ENCODE peak calls at places on chromosomes 1 and 21, in ten cellular contexts. S, X, F, J, D, A, I, M, V and P are unnamed samples. For H3K9me3 and H3K27me3, the result is how much of the 10 kb centered on the place peaks cover.

GRCh38 chr1:211705439-211706205 is 30.2 kb upstream of the NEK2 start:
- DNase-seq in S (no peak), X (no peak), F (no peak), J (peak), D (no peak), A (no peak), I (no peak), M (no peak), V (no peak), P (no peak)

GRCh38 chr1:12142891-12143630 is 23.7 kb upstream of the TNFRSF1B start:
- DNase-seq in S (no peak), X (no peak), F (no peak), J (no peak), D (peak), A (no peak), I (peak), M (peak), V (no peak), P (no peak)

GRCh38 chr1:111948209-111949131 is 41.0 kb downstream of the KCND3 start:
- DNase-seq in S (no peak), X (no peak), F (no peak), J (peak), D (peak), A (no peak), I (peak), M (no peak), V (no peak), P (peak)

GRCh38 chr1:93976291-93976690 is 67.1 kb upstream of the GCLM start:
- DNase-seq in S (no peak), X (no peak), F (no peak), J (no peak), D (no peak), A (no peak), I (no peak), M (no peak), V (no peak), P (no peak)

GRCh38 chr1:172360511-172360910 is 60.0 kb upstream of the C1orf105 start:
- DNase-seq in S (no peak), X (no peak), F (peak), J (peak), D (no peak), A (no peak), I (no peak), M (no peak), V (no peak), P (no peak)

GRCh38 chr1:201736707-201737320 is 92.1 kb upstream of the IPO9 start:
- DNase-seq in S (no peak), X (no peak), F (no peak), J (no peak), D (no peak), A (no peak), I (no peak), M (no peak), V (no peak), P (no peak)

GRCh38 chr21:46627726-46628125 is 7.7 kb upstream of the PRMT2 start:
- DNase-seq in S (no peak), X (no peak), F (no peak), J (no peak), D (no peak), A (no peak), I (no peak), M (no peak), V (no peak), P (no peak)

GRCh38 chr1:224175615-224176014 is 7.4 kb upstream of the DEGS1 start:
- DNase-seq in S (no peak), X (no peak), F (no peak), J (peak), D (no peak), A (no peak), I (peak), M (no peak), V (no peak), P (no peak)

DNA sequence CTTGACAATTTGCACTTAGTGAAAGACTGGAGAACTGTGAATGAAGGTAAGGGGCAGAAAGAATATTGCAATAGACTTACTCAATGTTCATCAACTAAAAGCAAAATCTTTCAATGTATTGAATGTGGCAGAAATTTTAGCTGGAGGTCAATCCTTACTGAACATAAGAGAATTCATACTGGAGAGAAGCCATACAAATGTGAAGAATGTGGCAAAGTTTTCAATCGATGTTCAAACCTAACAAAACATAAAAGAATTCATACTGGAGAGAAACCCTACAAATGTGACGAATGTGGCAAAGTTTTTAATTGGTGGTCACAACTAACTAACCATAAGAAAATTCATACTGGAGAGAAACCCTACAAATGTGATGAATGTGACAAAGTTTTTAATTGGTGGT is 80.7 kb downstream of the JMJD4 start:
- DNase-seq in S (no peak), X (no peak), F (no peak), J (no peak), D (no peak), A (no peak), I (no peak), M (no peak), V (no peak), P (no peak)
- H3K9me3 ChIP-seq in S (half or more), X (half or more), F (half or more), J (under half), D (half or more), A (half or more), I (half or more), M (half or more), V (half or more), P (half or more)

DNA sequence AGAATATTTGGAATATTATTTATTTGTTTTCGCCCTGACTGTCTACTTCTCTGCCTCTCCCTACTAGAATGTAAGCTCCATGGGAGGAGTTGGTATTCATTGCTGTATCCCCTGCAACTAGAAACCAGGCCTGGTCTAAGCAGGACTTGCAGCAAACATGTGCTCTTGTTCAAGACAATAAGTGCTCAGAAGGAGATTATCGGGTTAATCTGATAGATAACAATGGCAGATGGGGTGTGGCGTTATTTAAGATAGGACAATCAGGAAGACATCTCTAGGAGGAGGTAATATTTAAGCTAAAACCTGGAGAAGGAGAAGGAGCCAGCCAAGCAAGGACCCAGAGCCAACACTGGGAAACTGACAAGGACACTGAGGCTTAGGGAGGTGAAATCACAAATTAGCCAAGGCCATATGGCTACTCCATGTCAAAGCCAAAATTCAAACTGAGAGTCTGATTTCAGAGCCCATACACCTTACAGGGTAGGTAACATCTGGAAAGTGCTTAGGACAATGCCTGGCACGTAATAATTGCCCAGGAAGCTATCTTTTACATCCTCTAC is 41.5 kb downstream of the STYXL2 start:
- DNase-seq in S (no peak), X (no peak), F (no peak), J (no peak), D (no peak), A (no peak), I (no peak), M (no peak), V (no peak), P (no peak)
- H3K27me3 ChIP-seq in S (under half), X (under half), F (under half), J (under half), D (under half), A (under half), I (under half), M (under half), V (under half), P (under half)

GRCh38 chr21:7917729-7918128 is 2603.7 kb upstream of the TPTE start:
- DNase-seq in S (no peak), X (no peak), F (no peak), J (no peak), D (no peak), A (no peak), I (no peak), M (no peak), V (no peak), P (no peak)
- H3K9me3 ChIP-seq in S (under half), X (under half), F (under half), J (under half), D (under half), A (under half), I (under half), M (under half), V (under half), P (under half)

DNA sequence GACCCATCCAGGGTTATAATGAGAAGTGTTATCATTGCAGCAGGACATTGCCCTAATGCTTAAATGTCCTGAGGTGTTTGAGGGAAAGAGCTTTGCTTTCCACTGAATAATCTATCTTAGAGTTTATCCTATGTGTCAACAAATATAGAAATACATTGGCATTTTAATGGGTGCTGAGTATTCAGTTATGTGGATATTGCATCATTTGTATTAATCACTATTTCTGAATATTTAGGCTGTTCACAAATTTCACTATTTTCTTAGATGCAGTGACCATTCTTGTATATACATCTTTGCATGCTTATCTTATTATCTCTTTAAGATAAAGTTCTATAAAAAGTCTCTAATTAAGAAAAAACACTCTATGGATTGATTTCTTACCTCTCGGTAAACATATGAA is 18.2 kb downstream of the TRIM67 start:
- DNase-seq in S (no peak), X (no peak), F (no peak), J (no peak), D (no peak), A (no peak), I (no peak), M (no peak), V (no peak), P (no peak)
- H3K27me3 ChIP-seq in S (under half), X (under half), F (under half), J (under half), D (under half), A (under half), I (under half), M (under half), V (under half), P (under half)